ENCODE peak calls at places on chromosomes 16 and 17, in four cellular contexts. C is GM12892, Z is GM12878, W is SK-N-SH. M is an unnamed sample.

GRCh38 chr16:30173054-30173453 is 10.3 kb upstream of the CORO1A start:
- DNase-seq in C (no peak), Z (no peak), W (no peak), M (no peak)

GRCh38 chr17:79627766-79628690 is 17.2 kb upstream of the RBFOX3 start:
- DNase-seq in C (peak), Z (no peak), W (peak), M (no peak)

GRCh38 chr17:43774304-43775250 is 4.2 kb downstream of the DUSP3 start:
- DNase-seq in C (no peak), Z (no peak), W (no peak), M (no peak)

GRCh38 chr17:49051269-49051668 is 54.1 kb downstream of the IGF2BP1 start:
- DNase-seq in C (no peak), Z (no peak), W (no peak), M (no peak)

GRCh38 chr17:55722742-55723487 is at the start of gene TMEM100:
- DNase-seq in C (no peak), Z (no peak), W (peak), M (no peak)

GRCh38 chr17:40362696-40363479 is 1.6 kb downstream of the GJD3 start:
- DNase-seq in C (peak), Z (no peak), W (peak), M (peak)

GRCh38 chr17:79624658-79625478 is 14.0 kb upstream of the RBFOX3 start:
- DNase-seq in C (peak), Z (no peak), W (peak), M (no peak)

GRCh38 chr16:65538945-65539344 is 417.1 kb upstream of the CDH11 start:
- DNase-seq in C (no peak), Z (no peak), W (no peak), M (no peak)

GRCh38 chr17:78357177-78357586 is 2.7 kb downstream of the SOCS3 start:
- DNase-seq in C (no peak), Z (no peak), W (peak), M (no peak)

GRCh38 chr16:58733248-58733670 is 857 bp downstream of the GOT2 start:
- DNase-seq in C (no peak), Z (no peak), W (peak), M (no peak)

GRCh38 chr17:58576679-58577367 is 62.4 kb upstream of the MTMR4 start:
- DNase-seq in C (no peak), Z (no peak), W (no peak), M (no peak)

GRCh38 chr16:70663524-70664324 is 17.4 kb downstream of the IL34 start:
- DNase-seq in C (no peak), Z (no peak), W (peak), M (no peak)

GRCh38 chr16:86080982-86081381 is 182.0 kb downstream of the IRF8 start:
- DNase-seq in C (no peak), Z (no peak), W (no peak), M (no peak)

GRCh38 chr16:80034948-80035700 is 434.6 kb upstream of the MAF start:
- DNase-seq in C (no peak), Z (no peak), W (no peak), M (no peak)

GRCh38 chr17:30554839-30555751 is 77.9 kb downstream of the GOSR1 start:
- DNase-seq in C (no peak), Z (no peak), W (no peak), M (no peak)

GRCh38 chr17:76421054-76421427 is 31.9 kb downstream of the UBE2O start:
- DNase-seq in C (no peak), Z (no peak), W (no peak), M (no peak)

GRCh38 chr17:72903522-72903921 is 189.0 kb downstream of the SLC39A11 start:
- DNase-seq in C (no peak), Z (no peak), W (peak), M (no peak)

GRCh38 chr17:14068542-14069250 is 608 bp upstream of the COX10 start:
- DNase-seq in C (no peak), Z (no peak), W (no peak), M (no peak)

GRCh38 chr16:15487336-15488284 is 53.2 kb downstream of the BMERB1 start:
- DNase-seq in C (no peak), Z (no peak), W (no peak), M (no peak)

GRCh38 chr17:15384142-15384803 is 42.9 kb upstream of the TEKT3 start:
- DNase-seq in C (no peak), Z (no peak), W (no peak), M (no peak)

GRCh38 chr16:81482329-81483063 is 37.9 kb downstream of the CMIP start:
- DNase-seq in C (no peak), Z (no peak), W (no peak), M (no peak)

GRCh38 chr17:349666-350065 is 2.9 kb downstream of the RPH3AL start:
- DNase-seq in C (no peak), Z (no peak), W (no peak), M (no peak)

GRCh38 chr17:69802045-69802740 is 272.8 kb upstream of the KCNJ16 start:
- DNase-seq in C (no peak), Z (no peak), W (no peak), M (no peak)

GRCh38 chr17:38599398-38599856 is 6.3 kb downstream of the SRCIN1 start:
- DNase-seq in C (no peak), Z (no peak), W (no peak), M (no peak)

GRCh38 chr17:38601539-38602351 is 4.0 kb downstream of the SRCIN1 start:
- DNase-seq in C (no peak), Z (no peak), W (peak), M (no peak)

GRCh38 chr17:38600416-38600815 is 5.3 kb downstream of the SRCIN1 start:
- DNase-seq in C (no peak), Z (no peak), W (no peak), M (no peak)

GRCh38 chr17:38602453-38602852 is 3.3 kb downstream of the SRCIN1 start:
- DNase-seq in C (no peak), Z (no peak), W (no peak), M (no peak)

DNA sequence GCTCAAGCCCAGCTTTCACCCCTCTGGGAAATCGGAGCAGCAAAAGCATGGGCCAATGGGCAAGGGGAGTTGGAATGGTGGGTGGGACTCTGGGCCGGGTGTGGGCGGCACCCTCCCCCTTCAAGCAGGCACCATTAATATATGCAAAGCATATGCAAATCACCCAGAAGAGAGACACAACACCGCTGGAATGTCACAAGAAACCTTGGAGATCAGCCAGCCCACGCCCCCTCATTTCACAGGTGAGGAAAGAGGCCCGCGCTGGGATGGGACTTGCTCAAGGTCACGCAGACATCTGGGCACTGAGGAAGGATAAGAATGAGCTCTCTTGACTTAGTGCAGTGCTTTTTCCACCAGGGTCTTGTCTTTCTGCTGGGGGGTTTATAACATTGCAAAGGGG is 4.8 kb downstream of the SRCIN1 start:
- DNase-seq in C (no peak), Z (no peak), W (no peak), M (no peak)
- TF ChIP-seq TAF1 in C (no peak), Z (no peak), W (no peak), M (no peak)

GRCh38 chr16:49544828-49545227 is 171.2 kb downstream of the C16orf78 start:
- DNase-seq in C (no peak), Z (no peak), W (no peak), M (no peak)

GRCh38 chr16:49546735-49547134 is 173.1 kb downstream of the C16orf78 start:
- DNase-seq in C (no peak), Z (no peak), W (no peak), M (no peak)

GRCh38 chr16:49547448-49547847 is 173.8 kb downstream of the C16orf78 start:
- DNase-seq in C (no peak), Z (no peak), W (no peak), M (no peak)

GRCh38 chr16:49545243-49545642 is 171.6 kb downstream of the C16orf78 start:
- DNase-seq in C (no peak), Z (no peak), W (no peak), M (no peak)

DNA sequence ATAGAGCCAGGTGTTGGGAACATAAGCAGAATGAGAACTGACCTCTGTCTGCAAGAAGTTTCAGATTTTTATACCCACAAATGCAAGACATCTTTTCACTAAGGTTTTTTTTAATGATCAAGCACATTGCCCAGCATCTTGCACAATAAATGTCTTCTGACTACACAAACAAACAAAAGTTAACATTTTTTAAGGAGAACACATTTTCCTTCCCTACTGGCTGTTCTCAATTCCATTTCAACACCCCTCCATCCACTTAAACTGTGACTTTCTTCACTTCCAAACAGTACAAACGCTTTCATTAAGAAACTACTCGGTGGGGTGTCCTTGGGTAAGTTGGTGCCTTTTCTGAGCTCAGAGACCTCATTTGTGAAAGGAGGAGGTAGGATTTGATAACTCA is 172.5 kb downstream of the C16orf78 start:
- DNase-seq in C (no peak), Z (no peak), W (no peak), M (no peak)
- TF ChIP-seq TAF1 in C (no peak), Z (no peak), W (no peak), M (no peak)

GRCh38 chr16:66618588-66618987 is 14.1 kb downstream of the CMTM3 start:
- DNase-seq in C (no peak), Z (no peak), W (no peak), M (no peak)
- TF ChIP-seq TAF1 in C (no peak), Z (no peak), W (no peak), M (no peak)

GRCh38 chr17:50412188-50412732 is 13.8 kb upstream of the ACSF2 start:
- DNase-seq in C (no peak), Z (no peak), W (no peak), M (no peak)
- TF ChIP-seq TAF1 in C (no peak), Z (no peak), W (no peak), M (no peak)

GRCh38 chr17:42304187-42305030 is 16.1 kb downstream of the STAT5A start:
- DNase-seq in C (no peak), Z (no peak), W (no peak), M (no peak)

GRCh38 chr17:42306385-42306667 is 18.0 kb downstream of the STAT5A start:
- DNase-seq in C (no peak), Z (no peak), W (no peak), M (no peak)

GRCh38 chr17:42301022-42301421 is 12.7 kb downstream of the STAT5A start:
- DNase-seq in C (no peak), Z (no peak), W (no peak), M (no peak)

GRCh38 chr17:42305543-42306384 is 17.5 kb downstream of the STAT5A start:
- DNase-seq in C (no peak), Z (no peak), W (no peak), M (no peak)

DNA sequence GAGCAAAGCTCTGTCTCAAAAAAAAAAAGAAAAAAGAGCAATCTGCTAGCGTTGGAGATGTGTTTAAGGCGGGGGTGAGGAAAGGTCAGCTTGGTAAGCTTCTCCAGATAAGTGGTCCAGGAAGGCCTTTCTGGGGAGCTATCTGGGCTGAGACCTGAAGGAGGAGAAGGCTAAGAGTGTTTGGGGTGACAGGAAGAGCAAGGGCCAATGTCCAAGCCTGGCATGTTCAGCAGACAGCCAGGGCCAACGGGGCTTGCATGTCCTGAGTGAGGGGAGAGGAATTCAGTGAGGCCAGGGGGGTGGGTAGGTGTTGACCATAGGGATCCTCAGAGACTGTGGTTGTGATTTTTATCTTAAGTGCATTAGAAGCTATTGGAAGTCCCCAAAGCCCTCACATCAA is 15.4 kb downstream of the STAT5A start:
- DNase-seq in C (no peak), Z (no peak), W (no peak), M (no peak)
- TF ChIP-seq TAF1 in C (no peak), Z (no peak), W (no peak), M (no peak)